ENCODE peak calls at places on chromosomes 3 and 15, in seven cellular contexts. Y, G, F, C, V, B and I are unnamed samples.

GRCh38 chr15:83793069-83793468 is 139.1 kb downstream of the ADAMTSL3 start:
- DNase-seq in Y (no peak), G (no peak), F (no peak), C (no peak), V (no peak), B (no peak), I (no peak)

GRCh38 chr3:100400424-100400781 is 486 bp downstream of the TOMM70 start:
- DNase-seq in Y (peak), G (no peak), F (no peak), C (no peak), V (peak), B (no peak), I (no peak)

GRCh38 chr15:62211348-62211747 is 46.3 kb upstream of the C2CD4B start:
- DNase-seq in Y (no peak), G (no peak), F (no peak), C (no peak), V (no peak), B (no peak), I (no peak)

GRCh38 chr3:104763007-104763406 is 603.7 kb upstream of the ALCAM start:
- DNase-seq in Y (no peak), G (no peak), F (no peak), C (no peak), V (no peak), B (no peak), I (no peak)

GRCh38 chr3:4421121-4421520 is 45.9 kb downstream of the SUMF1 start:
- DNase-seq in Y (no peak), G (no peak), F (no peak), C (peak), V (no peak), B (peak), I (no peak)

GRCh38 chr15:51368751-51369450 is 27.4 kb downstream of the GLDN start:
- DNase-seq in Y (no peak), G (no peak), F (no peak), C (peak), V (no peak), B (no peak), I (no peak)

GRCh38 chr3:158539414-158540014 is 31.5 kb upstream of the MLF1 start:
- DNase-seq in Y (peak), G (no peak), F (no peak), C (peak), V (peak), B (peak), I (no peak)

GRCh38 chr3:48409291-48410201 is 20.3 kb downstream of the PLXNB1 start:
- DNase-seq in Y (no peak), G (no peak), F (no peak), C (no peak), V (no peak), B (no peak), I (peak)

GRCh38 chr15:91909574-91909973 is 56.1 kb downstream of the SLCO3A1 start:
- DNase-seq in Y (no peak), G (no peak), F (no peak), C (no peak), V (no peak), B (no peak), I (no peak)

GRCh38 chr15:41292521-41292920 is 39.9 kb downstream of the OIP5 start:
- DNase-seq in Y (no peak), G (no peak), F (no peak), C (no peak), V (no peak), B (no peak), I (no peak)

GRCh38 chr3:190996376-190996775 is 133.9 kb upstream of the GMNC start:
- DNase-seq in Y (no peak), G (no peak), F (no peak), C (no peak), V (no peak), B (no peak), I (no peak)

GRCh38 chr15:39153718-39154117 is 427.2 kb upstream of the THBS1 start:
- DNase-seq in Y (no peak), G (no peak), F (no peak), C (no peak), V (no peak), B (no peak), I (no peak)

GRCh38 chr3:11306815-11307589 is 34.8 kb downstream of the ATG7 start:
- DNase-seq in Y (peak), G (no peak), F (no peak), C (no peak), V (no peak), B (no peak), I (peak)

GRCh38 chr3:197736010-197736490 is 654 bp downstream of the RUBCN start:
- DNase-seq in Y (peak), G (peak), F (no peak), C (no peak), V (peak), B (peak), I (peak)

GRCh38 chr3:29513236-29513635 is 232.4 kb downstream of the RBMS3 start:
- DNase-seq in Y (no peak), G (peak), F (no peak), C (no peak), V (no peak), B (no peak), I (no peak)

GRCh38 chr3:94673891-94674290 is 611.0 kb downstream of the NSUN3 start:
- DNase-seq in Y (no peak), G (no peak), F (no peak), C (no peak), V (no peak), B (no peak), I (no peak)

GRCh38 chr15:92520914-92521623 is 127.4 kb downstream of the ST8SIA2 start:
- DNase-seq in Y (no peak), G (no peak), F (no peak), C (no peak), V (no peak), B (no peak), I (no peak)

GRCh38 chr3:9135930-9136525 is 113.4 kb downstream of the SRGAP3 start:
- DNase-seq in Y (no peak), G (peak), F (no peak), C (no peak), V (no peak), B (no peak), I (peak)